ENCODE peak calls at places on chromosomes 1 and 21, in four cellular contexts. C is pancreas, F is MM.1S, M is coronary artery. S is an unnamed sample.

GRCh38 chr1:30335997-30336390 is 387.4 kb downstream of the MATN1 start:
- DNase-seq in C (no peak), F (no peak), M (no peak), S (no peak)

GRCh38 chr21:40947713-40948112 is 100.8 kb upstream of the DSCAM start:
- DNase-seq in C (no peak), F (no peak), M (no peak), S (no peak)

GRCh38 chr1:2228684-2229031 is 539 bp downstream of the SKI start:
- DNase-seq in C (no peak), F (peak; percentile 54), M (no peak), S (peak; percentile 70)

GRCh38 chr1:6852136-6852890 is 67.1 kb downstream of the CAMTA1 start:
- DNase-seq in C (no peak), F (no peak), M (no peak), S (no peak)

GRCh38 chr1:202805886-202806511 is 2.2 kb downstream of the KDM5B start:
- DNase-seq in C (no peak), F (no peak), M (no peak), S (no peak)

GRCh38 chr1:83954301-83954823 is 44.6 kb downstream of the TTLL7 start:
- DNase-seq in C (no peak), F (no peak), M (no peak), S (no peak)

GRCh38 chr1:212634252-212634651 is 25.7 kb downstream of the ATF3 start:
- DNase-seq in C (no peak), F (no peak), M (no peak), S (no peak)

GRCh38 chr21:38048241-38048640 is 132.0 kb upstream of the KCNJ6 start:
- DNase-seq in C (no peak), F (no peak), M (no peak), S (no peak)

GRCh38 chr1:150927629-150928028 is 1.5 kb downstream of the SETDB1 start:
- DNase-seq in C (no peak), F (no peak), M (no peak), S (no peak)

GRCh38 chr1:219120625-219121544 is 52.8 kb upstream of the LYPLAL1 start:
- DNase-seq in C (no peak), F (no peak), M (no peak), S (no peak)

GRCh38 chr1:71796044-71796443 is 486.3 kb downstream of the NEGR1 start:
- DNase-seq in C (no peak), F (no peak), M (no peak), S (no peak)
- TF ChIP-seq CTCF in C (no peak), F (no peak), M (no peak), S (no peak)

GRCh38 chr1:32447469-32448185 is 17.2 kb upstream of the ZBTB8B start:
- DNase-seq in C (no peak), F (no peak), M (no peak), S (no peak)

GRCh38 chr1:32454726-32455125 is 10.1 kb upstream of the ZBTB8B start:
- DNase-seq in C (no peak), F (no peak), M (no peak), S (no peak)

GRCh38 chr1:32448773-32449456 is 16.0 kb upstream of the ZBTB8B start:
- DNase-seq in C (no peak), F (no peak), M (no peak), S (no peak)
- TF ChIP-seq CTCF in C (no peak), F (peak; percentile 37), M (no peak), S (peak; percentile 74)

DNA sequence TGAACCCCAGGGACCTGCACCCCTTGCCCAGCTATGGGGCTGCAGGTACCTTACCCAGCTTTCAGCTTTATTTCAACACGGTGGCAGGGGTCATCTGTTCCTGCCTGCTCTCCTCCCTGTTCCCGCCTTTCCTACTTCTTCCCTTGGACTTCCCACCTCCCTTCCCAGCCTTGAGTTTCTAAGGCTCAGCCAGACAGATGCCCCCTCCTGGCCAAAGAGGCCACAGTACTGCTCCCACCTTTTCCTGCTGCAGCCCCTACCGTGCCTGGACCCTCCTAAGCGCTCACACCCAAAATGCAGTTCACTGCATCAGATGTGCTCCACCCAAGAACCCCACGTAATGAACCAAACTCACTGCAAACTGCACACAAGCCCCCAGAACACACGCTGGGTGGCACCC is 7.7 kb downstream of the NOC2L start:
- DNase-seq in C (no peak), F (no peak), M (no peak), S (no peak)
- TF ChIP-seq CTCF in C (no peak), F (no peak), M (no peak), S (peak; percentile 62)

DNA sequence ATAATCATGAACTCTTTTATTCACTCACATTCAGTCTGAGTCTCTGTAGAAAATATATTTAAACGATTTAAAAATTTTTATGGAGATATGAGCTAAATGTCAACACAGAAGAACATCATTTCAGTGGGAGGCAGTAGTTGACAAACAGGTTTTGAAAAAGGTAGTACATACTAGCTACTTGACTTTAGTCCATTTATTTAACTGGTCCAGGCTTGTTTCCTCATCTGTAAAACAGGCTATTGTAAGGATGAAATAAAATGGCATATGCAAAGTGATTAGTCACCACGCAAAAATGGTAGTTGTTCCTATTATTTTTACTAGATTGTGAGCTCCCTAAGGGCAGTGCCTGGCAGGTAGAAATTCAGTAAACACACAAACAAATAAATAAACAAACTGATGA is 75.2 kb downstream of the NTPCR start:
- DNase-seq in C (no peak), F (no peak), M (no peak), S (no peak)
- TF ChIP-seq CTCF in C (no peak), F (no peak), M (no peak), S (no peak)

GRCh38 chr1:41891403-41891896 is 27.3 kb downstream of the HIVEP3 start:
- DNase-seq in C (peak; percentile 40), F (peak; percentile 93), M (no peak), S (no peak)
- TF ChIP-seq CTCF in C (no peak), F (peak; percentile 55), M (no peak), S (no peak)

GRCh38 chr1:156874142-156874541 is 13.5 kb downstream of the NTRK1 start:
- DNase-seq in C (no peak), F (no peak), M (no peak), S (no peak)

GRCh38 chr1:156877433-156877832 is 16.1 kb upstream of the PEAR1 start:
- DNase-seq in C (no peak), F (no peak), M (no peak), S (no peak)

GRCh38 chr1:156874572-156874971 is 13.9 kb downstream of the NTRK1 start:
- DNase-seq in C (no peak), F (no peak), M (no peak), S (no peak)

GRCh38 chr1:156875067-156875615 is 14.5 kb downstream of the NTRK1 start:
- DNase-seq in C (no peak), F (no peak), M (no peak), S (no peak)

GRCh38 chr1:156876281-156876680 is 15.6 kb downstream of the NTRK1 start:
- DNase-seq in C (no peak), F (no peak), M (no peak), S (no peak)
- TF ChIP-seq CTCF in C (no peak), F (no peak), M (no peak), S (peak; percentile 38)

DNA sequence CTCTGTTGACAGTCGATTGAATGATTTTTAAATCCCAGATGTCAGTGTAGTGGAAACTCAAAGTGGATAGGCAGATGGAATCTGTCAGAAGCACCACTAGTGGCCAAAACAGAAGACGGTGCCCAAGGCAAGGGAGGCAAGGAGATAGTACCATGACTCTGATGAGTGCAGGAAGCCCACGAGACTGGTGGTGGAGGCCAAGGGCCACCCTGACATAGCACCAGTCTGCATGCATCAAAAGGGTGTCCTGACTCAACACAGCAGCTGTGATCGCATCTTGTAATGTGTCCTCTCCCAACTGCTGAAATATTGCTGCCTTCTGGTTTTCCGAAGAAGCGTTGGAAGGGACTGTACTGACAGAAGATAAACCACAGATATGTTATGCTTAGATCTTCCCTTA is 124.1 kb upstream of the PAPPA2 start:
- DNase-seq in C (no peak), F (no peak), M (no peak), S (no peak)
- TF ChIP-seq CTCF in C (no peak), F (no peak), M (no peak), S (no peak)

GRCh38 chr1:24525606-24526005 is 23.0 kb downstream of the RCAN3 start:
- DNase-seq in C (no peak), F (no peak), M (no peak), S (no peak)

GRCh38 chr1:24526045-24526444 is 23.4 kb downstream of the RCAN3 start:
- DNase-seq in C (no peak), F (no peak), M (no peak), S (no peak)

GRCh38 chr1:24526940-24527542 is 24.4 kb downstream of the RCAN3 start:
- DNase-seq in C (no peak), F (peak; percentile 37), M (no peak), S (no peak)
- TF ChIP-seq CTCF in C (peak; percentile 33), F (peak; percentile 57), M (peak; percentile 5), S (peak; percentile 76)

DNA sequence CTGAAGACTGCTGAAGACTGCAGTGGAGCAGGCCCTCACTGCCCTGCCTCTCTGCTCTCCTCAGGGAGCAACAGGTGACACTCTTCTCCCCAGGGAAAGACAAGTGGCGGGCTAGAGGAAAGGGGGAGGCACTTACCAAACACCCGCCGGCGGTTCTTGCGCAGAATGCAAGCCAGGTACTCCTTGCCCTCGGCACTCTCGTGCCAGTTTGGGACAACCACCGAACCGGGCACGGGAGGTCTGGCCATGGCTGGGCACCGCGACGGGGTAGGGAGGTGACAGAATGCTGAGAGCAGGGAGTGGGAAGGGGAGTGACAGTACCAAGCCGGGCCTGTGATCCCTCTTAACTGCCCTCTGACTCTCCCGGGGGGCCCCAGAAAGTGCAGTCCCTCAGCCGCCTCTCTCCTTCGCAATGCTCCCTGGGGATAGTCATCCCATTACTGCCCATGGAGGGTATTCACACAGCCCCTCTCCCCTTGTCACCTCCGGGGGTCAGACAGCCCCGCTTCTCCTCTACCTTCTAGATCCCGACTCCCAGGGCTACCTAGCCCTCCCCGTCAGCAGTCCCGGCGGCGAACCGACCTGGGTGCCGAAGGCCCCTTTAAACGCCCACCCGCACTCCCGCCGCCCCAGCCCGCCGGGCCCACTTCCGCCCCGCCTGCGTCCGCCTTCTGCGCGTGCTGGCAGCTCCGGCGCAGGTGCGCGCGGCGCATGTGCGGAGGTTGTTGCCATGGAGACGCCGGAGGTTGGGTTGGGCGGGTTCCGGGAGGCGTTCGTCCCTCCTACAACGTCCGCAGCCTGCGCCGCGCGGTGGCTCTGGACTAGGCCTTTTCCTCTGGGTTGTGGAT is at the start of gene CPLANE2:
- DNase-seq in C (peak; percentile 95), F (peak; percentile 94), M (peak; percentile 94), S (peak; percentile 97)
- TF ChIP-seq CTCF in C (no peak), F (no peak), M (no peak), S (no peak)

DNA sequence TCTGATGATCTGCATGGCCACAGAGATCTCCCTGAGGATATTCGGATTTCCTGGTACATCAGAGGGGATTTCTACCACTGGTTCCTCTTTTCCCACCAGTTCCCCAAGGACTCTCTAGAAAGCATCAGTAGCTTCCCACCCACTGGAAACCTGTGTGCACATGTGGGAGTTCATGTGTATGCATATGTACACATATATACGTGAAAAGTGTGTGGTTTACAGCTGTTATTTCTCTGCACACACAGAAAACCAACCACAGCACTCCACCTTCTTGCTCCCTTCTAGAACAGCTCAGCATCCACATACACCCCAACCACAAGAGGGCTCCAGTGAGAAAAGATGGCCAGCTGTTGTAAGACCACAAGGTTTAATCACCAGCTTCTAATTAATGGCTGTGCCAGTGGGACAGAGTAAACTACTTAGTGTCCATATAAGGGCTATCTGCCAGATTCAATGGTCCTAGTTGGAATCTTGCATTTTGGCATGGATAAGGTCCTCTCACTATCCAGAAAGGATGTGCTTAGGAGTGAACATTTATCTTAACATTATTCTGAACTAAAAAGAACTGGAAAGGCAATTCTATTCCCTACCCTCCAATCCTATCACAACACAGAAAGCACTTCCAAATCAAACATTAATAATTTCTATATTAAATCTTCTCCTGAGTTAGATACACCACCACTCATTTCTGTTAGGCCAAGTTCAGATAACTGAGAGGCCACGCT is 24.1 kb downstream of the GPR3 start:
- DNase-seq in C (no peak), F (peak; percentile 74), M (no peak), S (no peak)
- TF ChIP-seq CTCF in C (peak; percentile 24), F (peak; percentile 84), M (peak; percentile 22), S (peak; percentile 72)